ENCODE peak calls at places on chromosomes 13 and 19, in nine cellular contexts. T is NT2/D1; L is body of pancreas; S is heart right ventricle; C is H1; D is CD4-positive, alpha-beta T cell; B is BE2C; O is uterus; H is AG04450. P is an unnamed sample.
A peak's percentile ranks its signal among the peaks of the same experiment; 100 is the strongest.

GRCh38 chr13:91291078-91291477 is 56.4 kb upstream of the MIR17HG start:
- DNase-seq in T (no peak), L (no peak), S (no peak), C (no peak), D (no peak), B (no peak), O (no peak), H (no peak), P (no peak)

GRCh38 chr19:16148443-16149045 is 5.1 kb downstream of the HSH2D start:
- DNase-seq in T (no peak), L (no peak), S (no peak), C (no peak), D (no peak), B (no peak), O (no peak), H (no peak), P (no peak)

GRCh38 chr13:36133950-36134349 is 2.8 kb upstream of the DCLK1 start:
- DNase-seq in T (no peak), L (no peak), S (no peak), C (no peak), D (no peak), B (no peak), O (no peak), H (no peak), P (no peak)

GRCh38 chr19:2333027-2333806 is 4.7 kb downstream of the SPPL2B start:
- DNase-seq in T (no peak), L (peak; percentile 56), S (no peak), C (peak; percentile 48), D (no peak), B (no peak), O (no peak), H (no peak), P (no peak)

GRCh38 chr19:19860756-19861390 is 4.8 kb upstream of the ZNF253 start:
- DNase-seq in T (peak; percentile 27), L (peak; percentile 41), S (peak; percentile 15), C (peak; percentile 87), D (peak; percentile 39), B (no peak), O (no peak), H (no peak), P (peak; percentile 56)

GRCh38 chr19:41098762-41099161 is 10.5 kb downstream of the CYP2A13 start:
- DNase-seq in T (peak; percentile 16), L (no peak), S (no peak), C (no peak), D (no peak), B (no peak), O (no peak), H (no peak), P (no peak)

GRCh38 chr13:59533561-59534337 is 630.0 kb downstream of the DIAPH3 start:
- DNase-seq in T (no peak), L (no peak), S (no peak), C (no peak), D (no peak), B (no peak), O (no peak), H (no peak), P (no peak)

GRCh38 chr13:31369213-31369612 is 169.4 kb downstream of the B3GLCT start:
- DNase-seq in T (no peak), L (no peak), S (no peak), C (no peak), D (no peak), B (no peak), O (no peak), H (no peak), P (no peak)

GRCh38 chr13:31267126-31267784 is 67.5 kb downstream of the B3GLCT start:
- DNase-seq in T (no peak), L (no peak), S (peak; percentile 18), C (no peak), D (no peak), B (no peak), O (no peak), H (no peak), P (no peak)

GRCh38 chr13:61795580-61795979 is 379.9 kb upstream of the PCDH20 start:
- DNase-seq in T (no peak), L (no peak), S (no peak), C (no peak), D (no peak), B (no peak), O (no peak), H (no peak), P (no peak)

GRCh38 chr19:39832341-39833083 is 1.4 kb downstream of the DYRK1B start:
- DNase-seq in T (no peak), L (no peak), S (no peak), C (no peak), D (no peak), B (no peak), O (no peak), H (no peak), P (peak; percentile 38)

GRCh38 chr13:45055198-45055901 is 65.0 kb upstream of the GTF2F2 start:
- DNase-seq in T (no peak), L (no peak), S (no peak), C (no peak), D (no peak), B (no peak), O (peak; percentile 42), H (peak; percentile 67), P (no peak)

GRCh38 chr13:51806571-51806970 is 2.6 kb upstream of the DHRS12 start:
- DNase-seq in T (no peak), L (peak; percentile 92), S (peak; percentile 56), C (no peak), D (no peak), B (peak; percentile 55), O (no peak), H (no peak), P (no peak)

GRCh38 chr13:98910501-98910951 is 67.3 kb downstream of the DOCK9 start:
- DNase-seq in T (no peak), L (no peak), S (peak; percentile 56), C (no peak), D (peak; percentile 13), B (no peak), O (no peak), H (no peak), P (no peak)

GRCh38 chr19:43618921-43619261 is 538 bp downstream of the ZNF428 start:
- DNase-seq in T (no peak), L (no peak), S (no peak), C (no peak), D (no peak), B (peak; percentile 58), O (peak; percentile 36), H (no peak), P (no peak)

GRCh38 chr13:110492299-110493160 is 69.0 kb downstream of the RAB20 start:
- DNase-seq in T (no peak), L (no peak), S (no peak), C (no peak), D (no peak), B (no peak), O (no peak), H (no peak), P (no peak)

GRCh38 chr19:10701955-10702307 is 692 bp downstream of the QTRT1 start:
- DNase-seq in T (no peak), L (no peak), S (no peak), C (no peak), D (no peak), B (peak; percentile 70), O (no peak), H (no peak), P (no peak)

GRCh38 chr13:77896536-77896935 is 22.1 kb downstream of the EDNRB start:
- DNase-seq in T (no peak), L (peak; percentile 21), S (peak; percentile 81), C (no peak), D (no peak), B (no peak), O (peak; percentile 23), H (no peak), P (no peak)

GRCh38 chr19:53626941-53627340 is 4.9 kb upstream of the DPRX start:
- DNase-seq in T (no peak), L (no peak), S (no peak), C (no peak), D (no peak), B (no peak), O (no peak), H (no peak), P (no peak)
- H3K9me3 ChIP-seq in T (no peaks in the 10 kb centered on the region), L (no peaks in the 10 kb centered on the region), S (no peaks in the 10 kb centered on the region), C (no peaks in the 10 kb centered on the region), D (no peaks in the 10 kb centered on the region), B (no peaks in the 10 kb centered on the region), O (no peaks in the 10 kb centered on the region), H (peaks cover 58% of the 10 kb centered on the region), P (no peaks in the 10 kb centered on the region)

GRCh38 chr19:21383980-21384582 is 12.9 kb upstream of the ZNF493 start:
- DNase-seq in T (no peak), L (no peak), S (no peak), C (no peak), D (no peak), B (no peak), O (no peak), H (no peak), P (no peak)
- H3K9me3 ChIP-seq in T (peaks cover 100% of the 10 kb centered on the region), L (no peaks in the 10 kb centered on the region), S (peaks cover 100% of the 10 kb centered on the region), C (peaks cover 85% of the 10 kb centered on the region), D (peaks cover 91% of the 10 kb centered on the region), B (no peaks in the 10 kb centered on the region), O (peaks cover 41% of the 10 kb centered on the region), H (peaks cover 33% of the 10 kb centered on the region), P (peaks cover 26% of the 10 kb centered on the region)

DNA sequence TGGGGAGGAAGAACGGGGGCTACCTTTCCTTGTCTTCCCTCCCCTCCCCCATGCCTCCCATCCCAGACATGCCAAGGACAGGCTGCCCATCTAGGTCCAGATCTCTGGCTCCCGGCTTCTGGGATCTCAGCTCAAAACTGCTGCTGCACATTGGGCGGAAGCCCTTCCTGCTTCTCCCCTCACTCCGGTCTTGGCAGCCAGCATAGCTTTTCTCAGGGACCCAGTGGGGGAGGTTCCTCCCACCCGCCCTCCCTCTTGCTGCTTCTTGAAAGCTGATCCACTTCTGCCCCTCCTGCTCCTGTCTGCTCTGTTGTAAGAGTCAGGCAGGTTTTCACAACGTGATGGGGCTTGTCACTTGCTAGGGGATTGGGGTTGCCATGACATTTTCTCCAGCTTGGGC is 21.7 kb upstream of the RNF17 start:
- DNase-seq in T (no peak), L (no peak), S (no peak), C (no peak), D (no peak), B (no peak), O (no peak), H (no peak), P (no peak)
- H3K9me3 ChIP-seq in T (no peaks in the 10 kb centered on the region), L (no peaks in the 10 kb centered on the region), S (no peaks in the 10 kb centered on the region), C (no peaks in the 10 kb centered on the region), D (no peaks in the 10 kb centered on the region), B (no peaks in the 10 kb centered on the region), O (no peaks in the 10 kb centered on the region), H (no peaks in the 10 kb centered on the region), P (no peaks in the 10 kb centered on the region)

GRCh38 chr19:9324584-9324962 is 594 bp downstream of the ZNF559 start:
- DNase-seq in T (no peak), L (no peak), S (no peak), C (no peak), D (no peak), B (no peak), O (no peak), H (no peak), P (no peak)

GRCh38 chr19:9323919-9324583 is at the start of gene ZNF559:
- DNase-seq in T (peak; percentile 96), L (peak; percentile 90), S (peak; percentile 93), C (peak; percentile 98), D (peak; percentile 98), B (peak; percentile 95), O (peak; percentile 96), H (peak; percentile 90), P (peak; percentile 95)

DNA sequence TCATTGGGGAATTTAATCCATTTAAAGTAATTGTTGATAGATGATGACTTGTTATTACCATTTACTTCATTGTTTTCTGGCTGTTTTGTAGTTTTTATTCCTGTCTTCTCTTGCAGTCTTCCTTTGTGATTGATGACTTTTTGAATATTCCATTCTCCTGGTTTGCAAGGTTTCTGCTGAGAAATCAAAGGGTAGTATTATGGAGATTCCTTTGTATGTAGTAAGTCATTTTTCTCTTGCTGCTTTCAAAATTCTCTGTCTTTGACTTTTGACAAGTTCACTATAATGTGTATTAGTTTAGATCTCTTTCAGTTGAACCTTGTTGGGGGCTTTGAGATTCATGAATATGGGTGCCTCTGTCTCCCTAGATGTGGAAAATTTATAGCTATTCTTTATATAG is 6.0 kb downstream of the ZNF559 start:
- DNase-seq in T (no peak), L (no peak), S (no peak), C (no peak), D (no peak), B (no peak), O (no peak), H (no peak), P (no peak)
- H3K9me3 ChIP-seq in T (peaks cover 98% of the 10 kb centered on the region), L (no peaks in the 10 kb centered on the region), S (peaks cover 100% of the 10 kb centered on the region), C (peaks cover 54% of the 10 kb centered on the region), D (peaks cover 83% of the 10 kb centered on the region), B (no peaks in the 10 kb centered on the region), O (peaks cover 66% of the 10 kb centered on the region), H (peaks cover 52% of the 10 kb centered on the region), P (peaks cover 29% of the 10 kb centered on the region)

P was measured in T-helper 17 cell.